ENCODE peak calls at places on chromosomes 7 and 10, in seven cellular contexts. B is CD8-positive, alpha-beta T cell; I is right atrium auricular region; X is tibial nerve; L is breast epithelium; Z is dorsolateral prefrontal cortex; P is cardiac fibroblast. Y is an unnamed sample.

GRCh38 chr7:30665449-30665848 is 16.8 kb downstream of the CRHR2 start:
- DNase-seq in I (no peak), B (no peak), P (no peak), X (no peak), L (no peak), Z (no peak), Y (no peak)

GRCh38 chr10:30396708-30397107 is 37.3 kb upstream of the MAP3K8 start:
- DNase-seq in L (no peak), I (no peak), P (no peak), Z (no peak), X (no peak), B (no peak), Y (no peak)

GRCh38 chr7:75962607-75963382 is 31.6 kb downstream of the TMEM120A start:
- DNase-seq in P (peak), X (no peak), L (no peak), Z (no peak), B (no peak), I (peak), Y (no peak)

GRCh38 chr10:31374146-31374696 is 55.2 kb downstream of the ZEB1 start:
- DNase-seq in X (no peak), B (no peak), I (no peak), L (no peak), P (peak), Z (no peak), Y (no peak)

GRCh38 chr10:118277871-118278270 is 64.3 kb downstream of the FAM204A start:
- DNase-seq in X (no peak), B (no peak), L (no peak), I (no peak), Z (no peak), P (no peak), Y (no peak)

GRCh38 chr7:31640329-31640728 is 46.7 kb upstream of the PPP1R17 start:
- DNase-seq in I (no peak), P (no peak), X (no peak), Z (no peak), B (no peak), L (no peak), Y (no peak)

GRCh38 chr10:102673961-102674511 is 29.8 kb downstream of the TRIM8 start:
- DNase-seq in L (no peak), P (peak), I (peak), B (peak), Z (peak), X (peak), Y (no peak)

GRCh38 chr7:155455776-155456516 is 2.0 kb upstream of the EN2 start:
- DNase-seq in B (no peak), Z (no peak), L (peak), X (no peak), P (no peak), I (no peak), Y (no peak)

GRCh38 chr7:77651544-77652162 is 44.6 kb upstream of the RSBN1L start:
- DNase-seq in L (no peak), I (no peak), P (peak), B (no peak), Z (peak), X (peak), Y (no peak)

GRCh38 chr7:128948312-128948973 is 10.7 kb downstream of the IRF5 start:
- DNase-seq in I (no peak), Z (no peak), P (peak), L (no peak), B (no peak), X (no peak), Y (no peak)

GRCh38 chr7:128948976-128949760 is 11.4 kb downstream of the IRF5 start:
- DNase-seq in Z (no peak), X (no peak), P (no peak), I (no peak), L (no peak), B (no peak), Y (no peak)

GRCh38 chr7:128947854-128948253 is 10.1 kb downstream of the IRF5 start:
- DNase-seq in I (no peak), L (no peak), Z (no peak), B (no peak), X (no peak), P (peak), Y (no peak)

GRCh38 chr7:128945668-128946366 is 8.1 kb downstream of the IRF5 start:
- DNase-seq in L (no peak), P (no peak), I (no peak), Z (no peak), B (no peak), X (no peak), Y (no peak)

GRCh38 chr7:128946936-128947830 is 9.5 kb downstream of the IRF5 start:
- DNase-seq in X (no peak), Z (no peak), I (no peak), B (no peak), L (no peak), P (no peak), Y (no peak)
- TF ChIP-seq CTCF in X (no peak), Z (no peak), I (no peak), B (no peak), L (no peak), P (peak), Y (no peak)

GRCh38 chr10:6202684-6203330 is at the start of gene PFKFB3:
- DNase-seq in P (peak), B (peak), L (peak), Z (peak), I (peak), X (peak), Y (peak)
- TF ChIP-seq CTCF in P (peak), B (peak), L (peak), Z (peak), I (peak), X (peak), Y (peak)

DNA sequence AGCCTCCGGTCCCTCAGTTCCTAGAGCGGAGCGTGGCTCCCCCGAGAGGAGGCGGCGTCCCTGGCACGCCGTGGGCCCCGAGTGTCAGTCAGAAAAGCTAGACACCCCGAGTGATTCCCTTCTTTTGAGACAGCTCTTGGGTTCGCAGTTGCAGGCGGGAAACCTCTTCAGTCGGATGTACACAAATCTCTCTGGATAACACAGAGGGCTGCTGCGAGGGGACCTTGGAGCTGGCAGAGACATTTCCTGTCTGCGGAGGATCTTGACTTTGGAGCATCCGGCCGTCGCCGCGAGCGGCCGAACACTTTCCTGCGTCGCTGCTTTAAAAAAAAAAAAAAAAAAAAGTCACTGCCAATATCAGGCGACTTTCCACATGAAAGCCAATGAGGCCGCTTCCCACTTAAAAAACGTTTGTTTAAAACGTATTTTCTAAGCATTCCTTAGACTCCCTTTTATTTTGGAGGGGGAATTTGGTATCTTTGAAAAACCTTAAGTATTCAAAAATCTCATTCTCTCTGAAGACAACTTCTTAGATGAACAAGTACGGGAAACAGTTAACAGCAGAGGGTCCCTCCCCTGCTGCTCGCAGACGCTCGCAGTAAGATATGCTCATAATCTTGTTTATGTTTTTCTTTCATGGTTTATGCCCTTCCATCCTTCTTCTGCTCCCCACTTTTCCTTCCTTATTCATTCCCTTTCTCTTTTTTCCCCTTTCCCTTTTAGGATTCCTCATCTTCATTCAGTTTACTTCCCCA is 9.9 kb downstream of the HHEX start:
- DNase-seq in Z (no peak), X (no peak), P (peak), L (no peak), I (no peak), B (no peak), Y (peak)
- TF ChIP-seq CTCF in Z (no peak), X (no peak), P (no peak), L (no peak), I (no peak), B (no peak), Y (no peak)

GRCh38 chr10:119917777-119918176 is 25.2 kb downstream of the SEC23IP start:
- DNase-seq in I (no peak), Z (no peak), X (no peak), B (no peak), L (no peak), P (peak), Y (no peak)
- TF ChIP-seq CTCF in I (no peak), Z (no peak), X (no peak), B (no peak), L (no peak), P (no peak), Y (no peak)

DNA sequence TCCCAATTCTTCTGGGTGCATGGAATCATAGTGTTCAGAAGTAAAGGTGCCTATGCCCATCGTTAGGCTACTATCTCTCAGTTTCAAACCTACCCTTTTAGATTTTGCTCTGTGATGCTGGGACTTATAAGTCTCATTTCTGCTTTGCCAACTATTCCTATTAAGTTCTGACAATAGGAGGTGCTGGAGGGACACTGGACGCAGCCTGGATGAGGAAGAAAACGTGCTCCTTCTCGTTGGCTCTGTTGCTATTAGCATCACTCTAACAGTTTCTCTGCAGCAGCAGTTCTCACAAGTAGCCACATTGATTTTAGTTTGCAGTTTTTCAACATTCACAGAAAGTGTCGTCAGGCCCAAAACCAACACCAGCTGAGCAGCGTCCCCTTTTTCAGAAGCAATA is 72.4 kb downstream of the ABCC2 start:
- DNase-seq in X (peak), B (no peak), Z (no peak), P (peak), I (peak), L (no peak), Y (no peak)
- TF ChIP-seq CTCF in X (no peak), B (no peak), Z (peak), P (peak), I (peak), L (no peak), Y (no peak)

GRCh38 chr10:21092683-21093524 is 195.8 kb upstream of the NEBL start:
- DNase-seq in B (no peak), Z (no peak), L (no peak), P (no peak), I (no peak), X (no peak), Y (no peak)

GRCh38 chr10:21095494-21096055 is 198.5 kb upstream of the NEBL start:
- DNase-seq in X (no peak), P (no peak), I (no peak), L (no peak), Z (no peak), B (no peak), Y (no peak)

GRCh38 chr10:21097926-21098355 is 200.8 kb upstream of the NEBL start:
- DNase-seq in P (no peak), L (no peak), Z (no peak), I (no peak), B (no peak), X (no peak), Y (no peak)

GRCh38 chr10:21099291-21099800 is 202.2 kb upstream of the NEBL start:
- DNase-seq in L (no peak), X (no peak), B (no peak), I (no peak), P (no peak), Z (peak), Y (no peak)

GRCh38 chr10:21095073-21095472 is 198.0 kb upstream of the NEBL start:
- DNase-seq in L (no peak), P (no peak), X (no peak), Z (no peak), B (no peak), I (no peak), Y (no peak)
- TF ChIP-seq CTCF in L (no peak), P (no peak), X (no peak), Z (no peak), B (no peak), I (no peak), Y (no peak)

DNA sequence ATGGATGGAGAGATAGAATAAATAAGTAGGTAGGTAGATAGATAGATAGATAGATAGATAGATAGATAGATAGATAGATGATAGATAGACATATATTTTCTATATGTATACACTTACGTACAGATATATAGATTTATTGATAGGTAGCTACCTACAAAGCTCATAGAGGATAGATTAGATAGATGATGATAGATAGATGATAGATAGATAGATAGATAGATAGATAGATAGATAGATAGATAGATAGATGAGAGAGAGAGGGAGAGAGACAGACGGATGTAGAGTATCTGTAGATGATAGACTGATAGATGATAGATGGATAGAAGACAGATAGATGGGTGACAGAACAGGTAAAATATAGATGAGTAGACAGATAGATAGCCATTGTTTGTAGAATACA is 191.3 kb upstream of the PFKP start:
- DNase-seq in P (no peak), X (no peak), B (no peak), I (no peak), Z (no peak), L (no peak), Y (no peak)
- TF ChIP-seq CTCF in P (no peak), X (no peak), B (no peak), I (no peak), Z (no peak), L (no peak), Y (no peak)

GRCh38 chr10:22152403-22152802 is 65.4 kb downstream of the EBLN1 start:
- DNase-seq in I (no peak), P (no peak), X (no peak), B (no peak), Z (no peak), L (no peak), Y (no peak)
- TF ChIP-seq CTCF in I (no peak), P (no peak), X (no peak), B (no peak), Z (no peak), L (no peak), Y (no peak)

DNA sequence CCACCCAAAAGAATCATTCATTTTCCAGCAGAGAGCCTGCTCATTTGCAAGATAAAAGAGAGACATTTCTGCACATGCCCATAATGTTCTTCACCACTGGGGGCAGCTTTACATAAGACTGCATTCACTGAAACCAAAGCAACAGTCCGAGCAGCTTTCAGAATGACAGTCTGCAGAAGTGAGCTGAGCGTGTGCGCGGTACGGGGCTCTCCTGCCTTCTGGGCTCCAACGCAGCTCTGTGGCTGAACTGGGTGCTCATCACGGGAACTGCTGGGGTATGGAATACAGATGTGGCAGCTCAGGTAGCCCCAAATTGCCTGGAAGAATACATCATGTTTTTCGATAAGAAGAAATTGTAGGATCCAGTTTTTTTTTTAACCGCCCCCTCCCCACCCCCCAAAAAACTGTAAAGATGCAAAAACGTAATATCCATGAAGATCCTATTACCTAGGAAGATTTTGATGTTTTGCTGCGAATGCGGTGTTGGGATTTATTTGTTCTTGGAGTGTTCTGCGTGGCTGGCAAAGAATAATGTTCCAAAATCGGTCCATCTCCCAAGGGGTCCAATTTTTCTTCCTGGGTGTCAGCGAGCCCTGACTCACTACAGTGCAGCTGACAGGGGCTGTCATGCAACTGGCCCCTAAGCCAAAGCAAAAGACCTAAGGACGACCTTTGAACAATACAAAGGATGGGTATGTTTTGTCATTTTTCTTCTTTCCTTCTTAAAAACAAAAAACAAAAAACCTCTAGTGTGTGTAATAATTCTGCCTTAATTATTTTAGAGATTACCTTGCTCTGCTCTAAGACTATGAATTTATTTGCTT is at the start of gene LRRTM3:
- DNase-seq in X (peak), P (peak), Z (peak), I (peak), L (no peak), B (no peak), Y (peak)
- TF ChIP-seq CTCF in X (peak), P (peak), Z (peak), I (peak), L (peak), B (no peak), Y (peak)